ENCODE peak calls at places on chromosomes 12 and 14, in four cellular contexts. D, Q, Y and I are unnamed samples.

GRCh38 chr14:76995279-76996035 is 33.1 kb downstream of the IRF2BPL start:
- DNase-seq in Y (no peak), D (no peak), Q (no peak), I (no peak)

GRCh38 chr12:111413442-111414086 is 7.8 kb downstream of the SH2B3 start:
- DNase-seq in Y (no peak), Q (no peak), D (no peak), I (no peak)

GRCh38 chr12:128829870-128830504 is 6.2 kb upstream of the SLC15A4 start:
- DNase-seq in Q (no peak), Y (peak), D (no peak), I (peak)

GRCh38 chr14:99873653-99874052 is 80.4 kb downstream of the EML1 start:
- DNase-seq in Q (no peak), Y (no peak), D (no peak), I (no peak)

GRCh38 chr12:47082283-47082962 is 2.7 kb upstream of the AMIGO2 start:
- DNase-seq in D (no peak), Q (no peak), Y (no peak), I (no peak)

GRCh38 chr12:17976202-17976601 is 113.8 kb downstream of the RERGL start:
- DNase-seq in Y (no peak), D (no peak), Q (no peak), I (no peak)

GRCh38 chr12:24661657-24662096 is 287.2 kb downstream of the BCAT1 start:
- DNase-seq in D (no peak), Y (no peak), Q (no peak), I (peak)

GRCh38 chr14:28609228-28609828 is 157.3 kb upstream of the FOXG1 start:
- DNase-seq in Q (no peak), D (peak), Y (no peak), I (peak)

GRCh38 chr12:42039146-42039545 is 105.5 kb downstream of the GXYLT1 start:
- DNase-seq in D (peak), Y (no peak), Q (no peak), I (no peak)

GRCh38 chr14:104101086-104101621 is 15.7 kb downstream of the ASPG start:
- DNase-seq in Y (no peak), D (no peak), Q (no peak), I (no peak)

DNA sequence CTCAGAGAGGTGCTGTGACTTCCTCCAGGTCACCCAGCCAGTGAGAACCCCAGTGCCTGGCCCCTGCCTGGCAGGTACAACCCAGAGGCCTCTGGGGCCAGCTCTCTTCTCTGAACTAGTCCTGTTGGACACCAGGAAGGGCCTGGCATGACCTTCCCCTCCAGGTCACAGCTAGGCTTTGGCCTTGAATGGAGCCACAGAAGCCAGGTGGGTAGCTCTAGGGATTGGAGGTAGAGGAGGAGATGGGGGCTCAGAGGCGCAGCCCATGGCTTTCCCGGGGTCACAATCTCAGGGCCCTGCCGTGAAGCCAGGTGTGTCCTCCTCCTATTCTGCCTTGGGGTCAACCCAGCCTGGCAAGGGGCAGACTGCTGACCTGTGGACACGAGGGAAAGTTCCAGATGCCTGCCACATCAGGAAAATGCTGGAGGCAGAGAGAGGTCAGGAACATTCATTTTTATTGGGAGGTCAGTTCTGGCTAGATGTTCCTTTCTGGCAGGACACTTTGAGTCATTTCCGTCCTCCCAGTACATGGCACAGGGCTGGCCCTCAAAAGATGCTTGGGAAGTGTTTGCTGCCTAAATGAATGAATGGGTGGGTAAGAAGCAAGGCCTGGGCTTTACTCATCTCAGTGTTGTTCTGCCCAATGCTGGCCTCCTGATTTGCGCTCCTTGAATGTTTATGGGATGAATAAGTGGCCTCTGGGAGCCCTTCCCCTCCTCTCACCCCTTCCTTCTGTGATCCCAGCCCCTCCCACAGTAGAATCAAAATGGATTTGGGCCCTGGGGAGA is 25.4 kb downstream of the FAM222A start:
- DNase-seq in D (no peak), Y (no peak), Q (no peak), I (no peak)
- TF ChIP-seq SPI1 in D (no peak), Y (no peak), Q (no peak), I (no peak)

DNA sequence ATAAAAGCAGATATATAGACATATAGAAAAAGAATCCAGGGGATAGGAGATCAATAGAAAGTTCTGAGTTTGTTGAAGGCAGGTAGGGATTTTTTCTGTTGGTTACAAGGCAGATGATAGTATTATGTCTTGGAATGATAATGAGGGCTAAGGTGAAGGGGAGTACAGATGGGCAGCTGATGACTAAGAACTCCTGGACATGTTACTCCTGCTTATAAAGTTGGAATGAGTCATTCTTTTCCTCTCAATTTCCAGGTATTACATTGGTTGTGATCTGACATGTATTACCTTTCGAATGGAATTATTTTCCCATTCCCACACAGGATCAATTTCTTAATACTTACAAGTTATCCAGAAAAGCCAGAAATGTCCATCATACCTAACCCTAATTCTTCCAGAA is 545.2 kb upstream of the MGAT4C start:
- DNase-seq in Q (no peak), D (no peak), Y (no peak), I (no peak)
- TF ChIP-seq SPI1 in Q (no peak), D (no peak), Y (no peak), I (no peak)

GRCh38 chr12:14167005-14167628 is 185.7 kb upstream of the GRIN2B start:
- DNase-seq in Y (no peak), D (peak), Q (peak), I (peak)
- TF ChIP-seq SPI1 in Y (no peak), D (no peak), Q (no peak), I (no peak)

DNA sequence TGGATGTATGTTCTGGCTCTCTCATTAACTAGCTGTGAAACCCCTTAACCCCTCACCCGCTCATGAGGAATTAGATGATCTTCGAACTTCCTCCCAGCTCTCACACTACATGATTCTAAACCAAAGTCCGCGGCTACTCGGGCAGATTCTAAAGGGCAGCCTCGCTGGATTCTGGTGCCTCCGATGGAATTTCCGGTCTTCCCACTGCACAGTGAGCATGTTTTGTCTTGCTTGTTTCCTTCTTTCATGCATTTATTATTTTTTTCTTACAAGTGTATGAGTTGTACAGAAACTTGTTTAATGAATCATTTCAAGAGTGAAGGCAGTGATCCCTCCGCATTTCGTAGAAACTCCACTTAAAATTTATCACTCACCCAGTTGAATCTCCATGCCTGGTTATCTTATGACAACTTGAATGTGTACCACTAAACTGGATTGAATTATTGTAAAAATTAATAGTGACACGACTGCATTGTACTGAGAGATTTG is 4.5 kb upstream of the HCAR3 start:
- DNase-seq in Y (peak), D (no peak), Q (no peak), I (no peak)
- TF ChIP-seq SPI1 in Y (no peak), D (no peak), Q (no peak), I (no peak)

DNA sequence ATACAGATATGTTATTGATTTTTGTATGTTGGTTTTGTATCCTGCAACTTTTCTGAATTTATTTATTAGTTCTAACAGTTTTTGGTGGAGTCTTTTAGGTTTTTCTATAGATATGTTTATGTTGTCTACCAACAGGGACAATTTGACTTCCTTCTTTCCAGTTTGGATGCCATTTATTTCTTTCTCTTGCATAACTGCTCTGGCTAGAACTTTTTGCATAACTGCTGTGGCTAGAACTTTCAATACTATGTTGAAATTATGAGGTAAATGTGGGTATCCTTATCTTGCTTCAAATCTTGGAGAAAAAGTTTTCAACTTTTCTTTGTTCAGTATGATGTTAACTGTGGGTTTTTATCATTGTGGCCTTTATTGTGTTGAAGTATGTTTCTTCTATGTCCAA is 39.9 kb upstream of the PLBD1 start:
- DNase-seq in Y (no peak), D (no peak), Q (no peak), I (peak)
- TF ChIP-seq SPI1 in Y (no peak), D (no peak), Q (no peak), I (peak)

DNA sequence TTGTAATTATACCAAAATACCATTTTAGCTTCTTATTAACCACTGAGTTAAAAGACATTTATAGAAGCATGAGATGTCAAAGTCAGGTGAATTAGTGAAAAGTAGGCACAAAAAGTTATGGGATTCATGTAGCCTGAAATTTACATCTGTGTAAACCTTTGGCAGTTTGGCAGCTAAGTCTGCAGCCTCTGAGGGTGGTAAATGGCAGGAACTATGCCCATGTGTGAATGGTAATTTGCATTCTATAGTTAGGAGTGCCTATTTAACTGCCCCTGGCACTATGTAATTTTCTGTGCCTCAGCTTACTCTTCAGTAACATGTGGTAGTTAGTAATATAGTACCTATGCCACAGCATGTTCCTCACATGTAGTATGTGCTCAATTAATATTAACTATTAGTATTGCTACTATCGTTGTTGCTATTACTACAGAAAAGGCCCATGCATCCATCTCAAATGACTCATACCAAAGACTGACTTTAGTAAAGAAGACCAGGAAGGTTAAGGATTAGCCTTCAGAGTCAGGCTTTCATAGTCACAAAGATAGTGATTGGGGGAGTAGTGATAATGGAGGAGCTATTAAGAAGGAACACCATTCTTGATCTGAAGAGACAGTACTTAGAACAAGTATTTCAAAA is 258.7 kb upstream of the BTG1 start:
- DNase-seq in Y (no peak), Q (no peak), D (peak), I (no peak)
- TF ChIP-seq SPI1 in Y (no peak), Q (no peak), D (no peak), I (no peak)

GRCh38 chr12:109879332-109880048 is 851 bp downstream of the GLTP start:
- DNase-seq in Q (no peak), D (peak), Y (no peak), I (no peak)

GRCh38 chr12:109881752-109882151 is 1.4 kb upstream of the GLTP start:
- DNase-seq in Y (no peak), Q (no peak), D (no peak), I (no peak)

GRCh38 chr12:109880938-109881337 is 597 bp upstream of the GLTP start:
- DNase-seq in Y (no peak), Q (no peak), D (no peak), I (no peak)

GRCh38 chr12:109878749-109879148 is 1.6 kb downstream of the GLTP start:
- DNase-seq in Q (no peak), D (no peak), Y (no peak), I (no peak)

GRCh38 chr12:109880049-109880931 is at the start of gene GLTP:
- DNase-seq in D (peak), Y (no peak), Q (peak), I (peak)
- TF ChIP-seq SPI1 in D (peak), Y (peak), Q (peak), I (peak)

GRCh38 chr14:57729208-57730187 is 136.4 kb downstream of the SLC35F4 start:
- DNase-seq in D (no peak), Q (no peak), Y (no peak), I (no peak)

GRCh38 chr14:57725399-57726077 is 140.4 kb downstream of the SLC35F4 start:
- DNase-seq in Y (no peak), Q (no peak), D (no peak), I (no peak)
- TF ChIP-seq SPI1 in Y (no peak), Q (no peak), D (no peak), I (no peak)

DNA sequence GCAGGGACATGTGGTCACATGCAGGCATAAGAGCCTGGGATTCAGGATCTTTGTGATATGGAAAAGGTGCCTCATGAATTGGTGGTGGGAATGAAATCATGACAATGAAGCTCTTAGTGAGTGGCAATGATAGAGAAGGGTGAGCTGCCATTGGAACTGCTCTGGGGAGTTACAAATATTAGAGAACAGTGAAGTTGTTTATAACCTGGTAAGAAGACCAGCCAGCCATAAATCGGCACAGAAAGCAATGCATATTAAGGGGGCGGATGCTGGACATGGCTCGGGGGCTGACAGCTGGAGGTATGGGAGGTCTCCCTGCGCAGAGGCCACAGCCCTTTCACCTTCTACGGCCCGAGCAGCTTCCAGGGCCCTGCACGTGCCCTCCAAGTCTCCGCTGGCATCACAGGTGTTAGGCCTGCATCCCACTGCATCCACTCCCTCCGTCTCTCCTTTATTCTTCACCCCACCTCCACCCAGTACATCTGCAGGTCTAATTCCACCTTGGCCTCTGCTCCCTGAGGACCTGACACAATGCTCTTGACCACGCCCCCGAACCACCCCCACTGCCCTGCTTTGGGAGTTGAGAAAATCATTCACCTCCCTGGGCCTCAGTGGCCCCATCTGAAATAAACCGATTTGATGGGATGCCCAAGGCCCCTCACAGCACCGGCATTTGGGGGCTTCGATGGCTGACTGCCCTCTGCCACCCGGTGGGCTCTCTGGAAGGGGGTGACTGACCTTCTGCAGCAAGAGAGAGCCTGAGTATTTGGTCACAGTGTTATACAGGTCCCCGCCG is 4.1 kb downstream of the CACNA2D4 start:
- DNase-seq in D (peak), Y (no peak), Q (no peak), I (no peak)
- TF ChIP-seq SPI1 in D (no peak), Y (no peak), Q (no peak), I (no peak)

GRCh38 chr14:25516838-25517237 is 466.9 kb upstream of the STXBP6 start:
- DNase-seq in Y (no peak), Q (no peak), D (no peak), I (no peak)
- TF ChIP-seq SPI1 in Y (no peak), Q (no peak), D (no peak), I (no peak)